ENCODE peak calls at places on chromosome 18, in ten cellular contexts. H, T, Y, S, E, N, G, K, P and L are unnamed samples.

GRCh38 chr18:28063181-28063790 is 113.6 kb downstream of the CDH2 start:
- DNase-seq in Y (peak), S (no peak), N (no peak), H (no peak), T (no peak), P (no peak), G (no peak), E (peak), K (peak), L (peak)

GRCh38 chr18:43800584-43800983 is 523.3 kb upstream of the SYT4 start:
- DNase-seq in T (no peak), G (no peak), K (no peak), S (no peak), P (no peak), H (no peak), E (no peak), N (no peak), Y (no peak), L (peak)

GRCh38 chr18:37270046-37270665 is 295.4 kb downstream of the CELF4 start:
- DNase-seq in E (no peak), H (no peak), T (peak), P (no peak), S (peak), Y (peak), N (no peak), G (no peak), K (peak), L (peak)

GRCh38 chr18:4017479-4017878 is 437.6 kb downstream of the DLGAP1 start:
- DNase-seq in K (no peak), P (no peak), N (no peak), G (no peak), E (no peak), H (no peak), T (peak), Y (no peak), S (no peak), L (peak)

GRCh38 chr18:73715228-73715670 is 432.4 kb downstream of the FBXO15 start:
- DNase-seq in E (no peak), Y (no peak), N (no peak), T (no peak), G (no peak), P (no peak), S (no peak), K (no peak), H (no peak), L (peak)

GRCh38 chr18:62751341-62751821 is 36.0 kb downstream of the PHLPP1 start:
- DNase-seq in Y (peak), E (no peak), N (no peak), K (no peak), T (no peak), H (no peak), S (no peak), G (no peak), P (no peak), L (no peak)

GRCh38 chr18:13932285-13933025 is 17.1 kb upstream of the MC2R start:
- DNase-seq in E (no peak), P (no peak), H (no peak), N (no peak), T (no peak), Y (no peak), G (no peak), S (no peak), K (no peak), L (no peak)

GRCh38 chr18:37550118-37550875 is 15.3 kb downstream of the CELF4 start:
- DNase-seq in P (no peak), E (no peak), G (no peak), T (no peak), S (no peak), N (no peak), H (no peak), K (no peak), Y (no peak), L (no peak)

GRCh38 chr18:7116001-7116831 is 1.4 kb downstream of the LAMA1 start:
- DNase-seq in E (no peak), S (no peak), H (no peak), N (no peak), Y (peak), G (no peak), K (peak), P (no peak), T (no peak), L (peak)

GRCh38 chr18:76697441-76697901 is 124.9 kb upstream of the ZNF236 start:
- DNase-seq in E (no peak), K (peak), H (no peak), Y (peak), S (no peak), P (no peak), G (no peak), T (no peak), N (no peak), L (peak)